ENCODE peak calls at places on chromosomes 5 and 9, in six cellular contexts. O is heart left ventricle, V is cardiac fibroblast, P is RWPE1, W is spleen, E is fibroblast of villous mesenchyme. A is an unnamed sample.

GRCh38 chr5:146399446-146399845 is 47.7 kb upstream of the TCERG1 start:
- DNase-seq in V (no peak), E (no peak), P (no peak), O (no peak), W (no peak), A (no peak)

GRCh38 chr5:162174358-162174757 is 106.8 kb downstream of the GABRG2 start:
- DNase-seq in O (no peak), P (no peak), W (no peak), V (no peak), E (no peak), A (no peak)

GRCh38 chr5:148653840-148654781 is at the start of gene HTR4:
- DNase-seq in P (no peak), W (no peak), V (no peak), O (no peak), E (no peak), A (no peak)

GRCh38 chr5:17224858-17225436 is 7.5 kb downstream of the BASP1 start:
- DNase-seq in P (no peak), V (peak), W (no peak), E (peak), O (no peak), A (no peak)

GRCh38 chr9:24939099-24939850 is 393.6 kb upstream of the IZUMO3 start:
- DNase-seq in V (no peak), O (no peak), W (no peak), P (no peak), E (no peak), A (no peak)

GRCh38 chr9:119368681-119369581 is at the start of gene BRINP1:
- DNase-seq in W (no peak), E (peak), O (peak), P (peak), V (peak), A (peak)

GRCh38 chr5:125294844-125295243 is 548.4 kb upstream of the ZNF608 start:
- DNase-seq in V (no peak), P (no peak), W (no peak), E (peak), O (no peak), A (no peak)

GRCh38 chr9:36290996-36291395 is 32.7 kb upstream of the GNE start:
- DNase-seq in O (no peak), W (no peak), P (no peak), E (no peak), V (no peak), A (no peak)

GRCh38 chr5:172407861-172408260 is 46.5 kb downstream of the SH3PXD2B start:
- DNase-seq in E (peak), V (peak), O (no peak), W (no peak), P (peak), A (no peak)

DNA sequence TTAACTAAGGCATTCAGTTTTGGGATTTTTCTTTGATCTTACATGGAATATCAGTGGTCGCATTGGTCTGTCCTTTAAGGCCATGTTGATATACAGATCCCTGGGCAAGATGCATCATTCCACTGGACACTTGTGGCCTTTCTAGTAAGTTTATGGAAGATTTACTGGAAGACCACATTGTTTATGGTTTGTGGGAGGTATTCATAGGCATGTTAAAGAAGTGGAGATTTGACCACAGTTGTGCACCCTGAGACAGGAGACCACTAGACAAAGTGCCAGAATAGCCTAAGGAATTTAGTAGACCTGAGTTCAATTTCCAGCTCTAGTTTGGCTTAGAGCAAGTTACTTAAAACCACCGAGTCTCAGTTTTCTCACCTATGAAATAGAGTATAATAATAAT is 383.1 kb upstream of the PAPPA start:
- DNase-seq in P (no peak), W (no peak), O (no peak), V (no peak), E (peak), A (no peak)
- TF ChIP-seq CTCF in P (no peak), W (no peak), O (no peak), V (no peak), E (no peak), A (no peak)

DNA sequence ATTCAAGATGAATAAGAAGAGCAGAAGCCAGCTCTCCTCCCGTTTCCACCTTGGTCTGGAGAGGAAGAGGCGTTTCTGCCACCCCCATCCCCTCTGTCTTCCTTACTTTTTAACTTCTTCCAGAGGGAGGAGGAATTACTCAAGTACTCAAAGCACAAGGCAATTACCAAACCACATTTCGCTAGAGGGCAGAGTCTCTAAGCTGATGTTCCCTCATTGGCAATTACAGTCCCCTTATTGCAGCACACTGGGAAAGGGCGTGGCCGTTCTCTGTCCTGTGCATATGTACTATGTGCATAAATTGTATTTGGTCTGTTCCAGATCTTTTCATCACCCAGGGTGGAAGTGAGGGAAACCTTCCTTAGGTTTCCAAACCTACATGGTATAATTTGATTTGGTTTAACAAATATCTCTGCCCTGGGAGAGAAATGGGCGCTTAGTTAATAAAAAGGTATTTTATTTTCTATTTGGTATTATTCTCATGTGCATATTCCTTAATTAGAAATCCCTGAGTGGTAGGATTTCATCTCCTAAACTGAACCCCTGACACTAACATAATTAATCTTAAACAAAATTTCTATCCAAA is 29.8 kb upstream of the ALDOB start:
- DNase-seq in O (peak), E (peak), V (peak), P (peak), W (no peak), A (no peak)
- TF ChIP-seq CTCF in O (peak), E (peak), V (peak), P (peak), W (peak), A (peak)

GRCh38 chr5:89286320-89286719 is 403.3 kb upstream of the MEF2C start:
- DNase-seq in E (no peak), O (no peak), V (no peak), P (no peak), W (no peak), A (no peak)

GRCh38 chr5:89282038-89282831 is 399.3 kb upstream of the MEF2C start:
- DNase-seq in E (no peak), O (no peak), P (no peak), W (no peak), V (no peak), A (no peak)

GRCh38 chr5:89282832-89283510 is 400.0 kb upstream of the MEF2C start:
- DNase-seq in W (no peak), E (peak), O (no peak), V (peak), P (peak), A (no peak)

GRCh38 chr5:89281211-89281610 is 398.2 kb upstream of the MEF2C start:
- DNase-seq in E (no peak), V (no peak), P (no peak), W (no peak), O (no peak), A (no peak)

DNA sequence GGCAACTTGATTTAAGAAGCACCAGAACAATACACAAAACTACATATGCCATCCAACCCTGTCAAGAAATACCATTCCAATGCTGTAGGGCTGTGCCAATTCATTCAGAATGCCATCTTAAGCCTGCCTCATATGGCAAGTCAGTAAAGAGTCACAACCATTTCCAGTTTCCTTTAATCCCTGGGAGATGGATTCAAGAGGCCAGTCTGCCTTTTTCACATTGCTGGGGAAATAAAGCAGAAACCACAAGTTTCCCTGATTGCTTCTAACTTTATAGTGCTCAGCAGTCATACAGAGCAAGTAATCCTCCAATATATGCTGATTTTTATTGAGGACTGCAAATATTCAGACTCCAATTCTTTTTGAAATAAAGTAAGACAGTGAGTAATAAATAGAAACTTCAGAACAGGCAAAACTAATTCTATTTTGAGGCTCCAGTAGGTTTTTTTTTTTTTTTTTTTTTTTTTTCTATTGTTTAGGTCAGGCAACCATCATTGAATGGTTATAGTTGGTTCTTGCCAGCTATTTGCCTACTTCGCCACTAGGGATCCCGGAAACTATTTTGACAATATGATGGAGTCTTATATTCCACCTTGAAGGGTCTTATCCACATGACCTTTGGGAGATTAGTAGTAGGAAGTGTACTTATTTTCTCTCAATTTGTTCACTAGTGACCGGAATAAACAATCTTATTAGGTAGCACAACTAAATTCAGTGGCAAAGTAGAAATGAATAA is 400.9 kb upstream of the MEF2C start:
- DNase-seq in P (no peak), E (no peak), W (no peak), O (no peak), V (no peak), A (no peak)
- TF ChIP-seq CTCF in P (no peak), E (no peak), W (no peak), O (no peak), V (no peak), A (no peak)

DNA sequence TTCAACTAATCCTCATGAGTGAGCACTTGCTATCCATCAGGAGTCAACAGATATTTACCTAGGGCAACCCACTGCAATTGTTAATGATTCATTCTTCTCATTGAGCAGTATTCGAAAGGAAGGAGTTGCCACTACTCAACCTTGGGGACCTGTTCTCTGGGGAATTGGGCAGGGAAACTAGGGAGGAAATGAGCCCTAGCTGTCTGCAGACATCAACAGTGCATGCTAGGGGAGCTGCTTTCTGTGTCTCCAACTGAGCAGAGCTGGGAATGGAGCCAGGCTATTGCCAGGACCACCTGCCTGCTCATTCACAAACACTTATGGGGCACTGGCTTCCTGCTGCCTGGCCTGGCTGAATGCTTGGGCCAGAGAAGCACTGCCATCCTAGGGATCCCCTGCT is 183.4 kb downstream of the TMEM38B start:
- DNase-seq in V (no peak), E (no peak), O (no peak), P (no peak), W (no peak), A (no peak)
- TF ChIP-seq CTCF in V (no peak), E (no peak), O (no peak), P (no peak), W (no peak), A (no peak)

GRCh38 chr5:176870110-176870591 is 29.0 kb downstream of the HK3 start:
- DNase-seq in V (peak), W (no peak), P (peak), E (peak), O (no peak), A (no peak)
- TF ChIP-seq CTCF in V (peak), W (no peak), P (peak), E (peak), O (peak), A (peak)

GRCh38 chr5:171221931-171222330 is 87.1 kb upstream of the TLX3 start:
- DNase-seq in O (no peak), W (no peak), E (no peak), P (no peak), V (no peak), A (no peak)

GRCh38 chr5:171226864-171227263 is 82.2 kb upstream of the TLX3 start:
- DNase-seq in P (no peak), E (no peak), V (peak), O (no peak), W (no peak), A (no peak)

GRCh38 chr5:171223927-171224326 is 85.1 kb upstream of the TLX3 start:
- DNase-seq in E (no peak), O (no peak), W (no peak), P (no peak), V (no peak), A (no peak)

GRCh38 chr5:171226096-171226495 is 83.0 kb upstream of the TLX3 start:
- DNase-seq in E (peak), V (peak), O (no peak), W (no peak), P (no peak), A (no peak)
- TF ChIP-seq CTCF in E (peak), V (peak), O (no peak), W (no peak), P (peak), A (no peak)

GRCh38 chr5:169795311-169795710 is 158.2 kb downstream of the DOCK2 start:
- DNase-seq in W (no peak), E (no peak), V (no peak), O (no peak), P (peak), A (no peak)
- TF ChIP-seq CTCF in W (no peak), E (no peak), V (no peak), O (no peak), P (no peak), A (no peak)

A was measured in left ventricle myocardium inferior.